ENCODE peak calls at places on chromosomes 13 and 19, in ten cellular contexts. F, M, Z, X, W, D, T, S, A and C are unnamed samples.

GRCh38 chr19:28292822-28293500 is 920.0 kb downstream of the UQCRFS1 start:
- DNase-seq in F (no peak), M (no peak), W (no peak), Z (no peak), X (no peak), S (no peak), D (no peak), A (no peak), T (peak), C (no peak)

GRCh38 chr13:114219406-114219805 is 15.3 kb upstream of the CDC16 start:
- DNase-seq in Z (no peak), T (no peak), F (no peak), M (no peak), W (no peak), X (no peak), A (no peak), S (no peak), D (no peak), C (no peak)

GRCh38 chr19:17762505-17763229 is 11.4 kb downstream of the FCHO1 start:
- DNase-seq in W (peak), X (no peak), D (no peak), A (no peak), T (peak), F (no peak), S (peak), Z (peak), M (peak), C (peak)

GRCh38 chr19:48186015-48186414 is 15.5 kb downstream of the ZSWIM9 start:
- DNase-seq in S (no peak), Z (no peak), A (no peak), F (no peak), X (no peak), M (no peak), W (no peak), T (no peak), D (no peak), C (no peak)

GRCh38 chr13:44932850-44933251 is 56.4 kb downstream of the NUFIP1 start:
- DNase-seq in W (no peak), Z (no peak), X (no peak), M (peak), A (no peak), D (no peak), T (no peak), S (no peak), F (no peak), C (peak)

GRCh38 chr19:10553087-10553667 is 9.5 kb downstream of the ATG4D start:
- DNase-seq in T (no peak), W (no peak), M (peak), D (no peak), Z (no peak), A (no peak), F (no peak), X (no peak), S (no peak), C (no peak)

GRCh38 chr13:28637714-28638355 is 21.1 kb upstream of the POMP start:
- DNase-seq in Z (no peak), W (no peak), D (no peak), X (no peak), M (no peak), T (no peak), A (no peak), F (no peak), S (no peak), C (no peak)

GRCh38 chr13:32164622-32165268 is 133.2 kb downstream of the FRY start:
- DNase-seq in T (peak), Z (peak), W (peak), D (peak), F (no peak), A (peak), S (no peak), M (peak), X (no peak), C (peak)

GRCh38 chr19:5571777-5572176 is 4.0 kb upstream of the TINCR start:
- DNase-seq in T (no peak), X (no peak), A (no peak), W (no peak), S (no peak), Z (no peak), M (no peak), F (no peak), D (no peak), C (no peak)

GRCh38 chr13:31625115-31625514 is 114.2 kb upstream of the RXFP2 start:
- DNase-seq in T (no peak), Z (no peak), D (no peak), M (peak), F (no peak), X (no peak), A (no peak), S (no peak), W (no peak), C (peak)

GRCh38 chr13:77139311-77139710 is 112.4 kb upstream of the FBXL3 start:
- DNase-seq in W (no peak), Z (no peak), A (no peak), D (no peak), X (no peak), M (no peak), S (no peak), F (no peak), T (no peak), C (no peak)

GRCh38 chr19:57088125-57088524 is 31.7 kb upstream of the USP29 start:
- DNase-seq in D (no peak), A (no peak), M (no peak), X (no peak), Z (no peak), F (no peak), S (no peak), W (no peak), T (no peak), C (no peak)

GRCh38 chr13:49620170-49620621 is 8.1 kb upstream of the ARL11 start:
- DNase-seq in A (no peak), M (peak), F (no peak), S (no peak), X (no peak), T (no peak), D (no peak), W (peak), Z (no peak), C (no peak)

GRCh38 chr13:112951674-112952371 is 17.2 kb upstream of the MCF2L start:
- DNase-seq in D (no peak), S (no peak), M (no peak), T (no peak), A (no peak), F (no peak), X (no peak), Z (no peak), W (no peak), C (no peak)

GRCh38 chr19:347946-348861 is 3.6 kb upstream of the MIER2 start:
- DNase-seq in A (no peak), T (peak), S (no peak), F (no peak), Z (peak), D (no peak), M (peak), W (no peak), X (no peak), C (no peak)

GRCh38 chr19:6556043-6556449 is 25.2 kb downstream of the TNFSF9 start:
- DNase-seq in A (no peak), Z (no peak), F (no peak), D (no peak), S (no peak), X (no peak), T (no peak), M (no peak), W (no peak), C (no peak)

GRCh38 chr13:31322702-31323101 is 122.9 kb downstream of the B3GLCT start:
- DNase-seq in S (no peak), T (no peak), X (no peak), Z (no peak), D (no peak), F (no peak), A (no peak), M (no peak), W (no peak), C (peak)

GRCh38 chr13:52393572-52394357 is 12.2 kb downstream of the THSD1 start:
- DNase-seq in M (no peak), Z (no peak), A (no peak), W (no peak), X (no peak), S (no peak), D (no peak), T (no peak), F (no peak), C (no peak)

GRCh38 chr13:113491418-113491883 is 940 bp upstream of the DCUN1D2 start:
- DNase-seq in F (no peak), Z (peak), D (peak), A (no peak), M (peak), W (peak), S (no peak), T (peak), X (no peak), C (peak)

GRCh38 chr13:79096099-79096498 is 310.0 kb downstream of the RBM26 start:
- DNase-seq in X (no peak), F (no peak), M (no peak), S (no peak), T (no peak), W (no peak), A (no peak), D (no peak), Z (no peak), C (no peak)

GRCh38 chr13:53191091-53191490 is 162.5 kb downstream of the OLFM4 start:
- DNase-seq in F (no peak), W (no peak), X (no peak), T (no peak), A (no peak), D (no peak), M (peak), Z (peak), S (no peak), C (peak)

GRCh38 chr13:74134777-74135305 is 637 bp upstream of the KLF12 start:
- DNase-seq in W (peak), X (peak), Z (peak), A (peak), M (peak), T (peak), F (no peak), S (peak), D (peak), C (no peak)

GRCh38 chr13:111658150-111659100 is 338.0 kb downstream of the TEX29 start:
- DNase-seq in M (no peak), A (no peak), W (peak), D (peak), S (peak), X (no peak), F (no peak), Z (no peak), T (peak), C (no peak)